ENCODE peak calls at places on chromosomes 13 and 19, in five cellular contexts. A is GM13976, W is HCEC 1CT, K is hepatic stellate cell, G is fibroblast of lung. C is an unnamed sample.

GRCh38 chr13:98939552-98940306 is 38.1 kb downstream of the DOCK9 start:
- DNase-seq in A (no peak), W (no peak), K (no peak), G (no peak), C (no peak)

GRCh38 chr19:48945817-48946216 is 8.9 kb upstream of the BAX start:
- DNase-seq in A (no peak), W (no peak), K (no peak), G (no peak), C (no peak)

GRCh38 chr19:42357290-42357689 is 31.9 kb downstream of the MEGF8 start:
- DNase-seq in A (no peak), W (no peak), K (no peak), G (no peak), C (no peak)

GRCh38 chr13:99969934-99970760 is 1.4 kb downstream of the ZIC5 start:
- DNase-seq in A (no peak), W (no peak), K (no peak), G (no peak), C (peak; percentile 53)

GRCh38 chr19:4425531-4425930 is 23.1 kb downstream of the CHAF1A start:
- DNase-seq in A (no peak), W (peak; percentile 94), K (peak; percentile 91), G (peak; percentile 83), C (no peak)

GRCh38 chr13:31160857-31161582 is 684 bp downstream of the HSPH1 start:
- DNase-seq in A (peak; percentile 59), W (peak; percentile 64), K (peak; percentile 72), G (peak; percentile 70), C (no peak)

GRCh38 chr19:55368106-55368505 is 2.2 kb downstream of the IL11 start:
- DNase-seq in A (no peak), W (no peak), K (no peak), G (no peak), C (no peak)

GRCh38 chr19:6476155-6476895 is 5.3 kb downstream of the DENND1C start:
- DNase-seq in A (peak; percentile 84), W (peak; percentile 27), K (no peak), G (peak; percentile 37), C (peak; percentile 16)

GRCh38 chr13:38566526-38566925 is 120.4 kb upstream of the FREM2 start:
- DNase-seq in A (no peak), W (no peak), K (no peak), G (no peak), C (no peak)

GRCh38 chr13:94195715-94196114 is 283.8 kb downstream of the DCT start:
- DNase-seq in A (no peak), W (peak; percentile 90), K (peak; percentile 17), G (peak; percentile 77), C (peak; percentile 95)

GRCh38 chr13:113970810-113971470 is 2.9 kb downstream of the C13orf46 start:
- DNase-seq in A (no peak), W (no peak), K (no peak), G (peak; percentile 55), C (no peak)

GRCh38 chr13:40456397-40456958 is 210.0 kb downstream of the FOXO1 start:
- DNase-seq in A (no peak), W (no peak), K (no peak), G (no peak), C (no peak)

GRCh38 chr19:1970003-1970805 is 29.2 kb downstream of the CSNK1G2 start:
- DNase-seq in A (no peak), W (peak; percentile 28), K (no peak), G (no peak), C (peak; percentile 95)

GRCh38 chr19:56304243-56304642 is 10.4 kb downstream of the ZSCAN5A start:
- DNase-seq in A (no peak), W (no peak), K (no peak), G (no peak), C (no peak)

GRCh38 chr13:23793711-23794110 is 95.5 kb downstream of the MIPEP start:
- DNase-seq in A (no peak), W (no peak), K (no peak), G (no peak), C (no peak)

C was measured in A172.